ENCODE peak calls at places on chromosomes 16 and 17, in six cellular contexts. Y, Q, J, B, I and U are unnamed samples.

GRCh38 chr17:72587156-72587555 is 466.3 kb downstream of the SOX9 start:
- DNase-seq in Y (no peak), Q (peak), J (no peak), B (no peak), I (no peak), U (no peak)

GRCh38 chr16:57720142-57720575 is 15.4 kb upstream of the KATNB1 start:
- DNase-seq in Y (no peak), Q (peak), J (peak), B (peak), I (no peak), U (peak)

GRCh38 chr16:82396509-82396908 is 226.5 kb upstream of the MPHOSPH6 start:
- DNase-seq in Y (no peak), Q (no peak), J (no peak), B (no peak), I (no peak), U (no peak)

GRCh38 chr16:31350275-31351005 is 4.5 kb upstream of the ITGAX start:
- DNase-seq in Y (peak), Q (no peak), J (no peak), B (no peak), I (no peak), U (no peak)

GRCh38 chr16:10641953-10642949 is 52.5 kb downstream of the TEKT5 start:
- DNase-seq in Y (no peak), Q (no peak), J (no peak), B (no peak), I (no peak), U (no peak)

GRCh38 chr16:12703935-12704334 is 99.8 kb downstream of the CPPED1 start:
- DNase-seq in Y (no peak), Q (no peak), J (no peak), B (no peak), I (no peak), U (no peak)

GRCh38 chr16:84720180-84720579 is 20.4 kb downstream of the USP10 start:
- DNase-seq in Y (no peak), Q (no peak), J (no peak), B (no peak), I (no peak), U (no peak)

GRCh38 chr17:68614718-68615117 is 13.6 kb upstream of the FAM20A start:
- DNase-seq in Y (no peak), Q (no peak), J (no peak), B (no peak), I (no peak), U (no peak)

GRCh38 chr16:67857547-67858233 is 10.2 kb upstream of the CENPT start:
- DNase-seq in Y (peak), Q (no peak), J (no peak), B (no peak), I (no peak), U (peak)

GRCh38 chr16:68298312-68298711 is 12.4 kb downstream of the SLC7A6OS start:
- DNase-seq in Y (no peak), Q (no peak), J (no peak), B (no peak), I (no peak), U (no peak)

GRCh38 chr17:69997332-69997731 is 77.7 kb upstream of the KCNJ16 start:
- DNase-seq in Y (no peak), Q (no peak), J (no peak), B (no peak), I (no peak), U (no peak)

GRCh38 chr17:78645421-78646295 is 68.5 kb upstream of the DNAH17 start:
- DNase-seq in Y (peak), Q (peak), J (no peak), B (peak), I (no peak), U (peak)

GRCh38 chr16:51538707-51539604 is 387.9 kb upstream of the SALL1 start:
- DNase-seq in Y (no peak), Q (no peak), J (no peak), B (no peak), I (no peak), U (no peak)

GRCh38 chr17:63293310-63293709 is 152.8 kb downstream of the CYB561 start:
- DNase-seq in Y (no peak), Q (no peak), J (no peak), B (no peak), I (no peak), U (no peak)

GRCh38 chr17:38434178-38434665 is 6.0 kb downstream of the ARHGAP23 start:
- DNase-seq in Y (no peak), Q (no peak), J (no peak), B (no peak), I (no peak), U (peak)

GRCh38 chr16:64926476-64926875 is 195.4 kb downstream of the CDH11 start:
- DNase-seq in Y (no peak), Q (no peak), J (no peak), B (no peak), I (no peak), U (no peak)

GRCh38 chr16:80147021-80147680 is 393.6 kb upstream of the DYNLRB2 start:
- DNase-seq in Y (no peak), Q (no peak), J (peak), B (no peak), I (no peak), U (no peak)

GRCh38 chr16:89330177-89330856 is 112.8 kb downstream of the ZNF778 start:
- DNase-seq in Y (peak), Q (no peak), J (no peak), B (no peak), I (no peak), U (no peak)

GRCh38 chr16:80407265-80407987 is 133.4 kb upstream of the DYNLRB2 start:
- DNase-seq in Y (no peak), Q (no peak), J (no peak), B (no peak), I (no peak), U (no peak)

GRCh38 chr17:41116292-41116691 is 1.9 kb downstream of the KRTAP4-11 start:
- DNase-seq in Y (no peak), Q (no peak), J (no peak), B (no peak), I (no peak), U (no peak)

GRCh38 chr16:11672206-11673090 is 4.2 kb downstream of the SNN start:
- DNase-seq in Y (no peak), Q (peak), J (no peak), B (no peak), I (no peak), U (no peak)

GRCh38 chr17:76232342-76232741 is 8.0 kb downstream of the RNF157 start:
- DNase-seq in Y (no peak), Q (no peak), J (peak), B (no peak), I (no peak), U (no peak)

GRCh38 chr17:79078476-79079190 is 4.0 kb downstream of the ENGASE start:
- DNase-seq in Y (peak), Q (no peak), J (no peak), B (no peak), I (no peak), U (no peak)

GRCh38 chr17:75755205-75755901 is 9.6 kb downstream of the GALK1 start:
- DNase-seq in Y (no peak), Q (no peak), J (peak), B (no peak), I (no peak), U (no peak)

GRCh38 chr16:50774960-50775359 is 33.1 kb downstream of the CYLD start:
- DNase-seq in Y (no peak), Q (no peak), J (no peak), B (no peak), I (no peak), U (no peak)